ENCODE peak calls at places on chromosome 4, in five cellular contexts. P is GM10248, Q is NCI-H1417, I is SHP77, H is activated T-cell treated with anti-CD3 and anti-CD28 coated beads for 1 hour. G is an unnamed sample.

GRCh38 chr4:71338846-71339593 is at the start of gene SLC4A4:
- DNase-seq in P (peak; percentile 73), Q (no peak), I (no peak), H (no peak), G (peak; percentile 67)

GRCh38 chr4:108881190-108881589 is 118.3 kb upstream of the ETNPPL start:
- DNase-seq in P (no peak), Q (no peak), I (no peak), H (no peak), G (no peak)

GRCh38 chr4:122889726-122890125 is 32.7 kb downstream of the NUDT6 start:
- DNase-seq in P (no peak), Q (no peak), I (no peak), H (no peak), G (no peak)

GRCh38 chr4:93384897-93385296 is 443.7 kb upstream of the ATOH1 start:
- DNase-seq in P (no peak), Q (no peak), I (no peak), H (no peak), G (no peak)

GRCh38 chr4:82402196-82402775 is 28.0 kb downstream of the HNRNPDL start:
- DNase-seq in P (no peak), Q (peak; percentile 86), I (no peak), H (no peak), G (no peak)

GRCh38 chr4:142715727-142716126 is 130.4 kb downstream of the INPP4B start:
- DNase-seq in P (no peak), Q (no peak), I (no peak), H (no peak), G (no peak)

GRCh38 chr4:55534306-55534705 is 12.4 kb downstream of the CLOCK start:
- DNase-seq in P (no peak), Q (no peak), I (no peak), H (no peak), G (no peak)

GRCh38 chr4:36187723-36188333 is 56.5 kb downstream of the ARAP2 start:
- DNase-seq in P (no peak), Q (peak; percentile 53), I (no peak), H (no peak), G (peak; percentile 8)

GRCh38 chr4:128835498-128836222 is 26.2 kb downstream of the JADE1 start:
- DNase-seq in P (no peak), Q (no peak), I (no peak), H (no peak), G (no peak)

GRCh38 chr4:154137320-154137905 is 348.5 kb upstream of the SFRP2 start:
- DNase-seq in P (no peak), Q (no peak), I (no peak), H (no peak), G (no peak)

GRCh38 chr4:168995537-168996295 is 14.3 kb downstream of the CBR4 start:
- DNase-seq in P (no peak), Q (no peak), I (no peak), H (no peak), G (no peak)

GRCh38 chr4:88802585-88803285 is 105.1 kb upstream of the NAP1L5 start:
- DNase-seq in P (no peak), Q (no peak), I (no peak), H (no peak), G (no peak)

GRCh38 chr4:125368684-125369083 is 53.9 kb downstream of the FAT4 start:
- DNase-seq in P (no peak), Q (no peak), I (no peak), H (no peak), G (no peak)

GRCh38 chr4:168630445-168631187 is 133.8 kb downstream of the PALLD start:
- DNase-seq in P (no peak), Q (no peak), I (no peak), H (no peak), G (no peak)

GRCh38 chr4:24210332-24210902 is 320.6 kb upstream of the PPARGC1A start:
- DNase-seq in P (no peak), Q (no peak), I (peak; percentile 2), H (no peak), G (no peak)

GRCh38 chr4:107863850-107864371 is 39.2 kb downstream of the SGMS2 start:
- DNase-seq in P (no peak), Q (no peak), I (peak; percentile 32), H (no peak), G (no peak)

G was measured in GM13977.